ENCODE peak calls at places on chromosomes 12 and 14, in four cellular contexts. One of them, this sample, is unnamed.

GRCh38 chr12:65748332-65748731 is 76.0 kb upstream of the HMGA2 start:
- DNase-seq in fibroblast of pulmonary artery: no peak
- DNase-seq in GM12865: no peak
- DNase-seq in astrocyte of the spinal cord: no peak
- DNase-seq in this sample: no peak

GRCh38 chr12:64701283-64701682 is 57.9 kb downstream of the GNS start:
- DNase-seq in fibroblast of pulmonary artery: no peak
- DNase-seq in GM12865: no peak
- DNase-seq in astrocyte of the spinal cord: no peak
- DNase-seq in this sample: no peak

GRCh38 chr12:114213055-114213561 is 192.8 kb downstream of the TBX5 start:
- DNase-seq in fibroblast of pulmonary artery: no peak
- DNase-seq in GM12865: no peak
- DNase-seq in astrocyte of the spinal cord: no peak
- DNase-seq in this sample: no peak

GRCh38 chr12:18868673-18869072 is 130.8 kb downstream of the CAPZA3 start:
- DNase-seq in fibroblast of pulmonary artery: peak; percentile 42
- DNase-seq in GM12865: no peak
- DNase-seq in astrocyte of the spinal cord: peak; percentile 43
- DNase-seq in this sample: peak; percentile 8

GRCh38 chr14:45085004-45085403 is 1.1 kb downstream of the PRPF39 start:
- DNase-seq in fibroblast of pulmonary artery: peak; percentile 36
- DNase-seq in GM12865: peak; percentile 23
- DNase-seq in astrocyte of the spinal cord: peak; percentile 31
- DNase-seq in this sample: no peak

GRCh38 chr12:19829100-19829853 is 390.0 kb downstream of the AEBP2 start:
- DNase-seq in fibroblast of pulmonary artery: no peak
- DNase-seq in GM12865: peak; percentile 16
- DNase-seq in astrocyte of the spinal cord: no peak
- DNase-seq in this sample: no peak

GRCh38 chr12:75944097-75944904 is 87.3 kb downstream of the PHLDA1 start:
- DNase-seq in fibroblast of pulmonary artery: peak; percentile 92
- DNase-seq in GM12865: peak; percentile 70
- DNase-seq in astrocyte of the spinal cord: peak; percentile 93
- DNase-seq in this sample: peak; percentile 68

GRCh38 chr12:53049582-53050318 is at the start of gene TNS2:
- DNase-seq in fibroblast of pulmonary artery: peak; percentile 81
- DNase-seq in GM12865: no peak
- DNase-seq in astrocyte of the spinal cord: no peak
- DNase-seq in this sample: peak; percentile 89

GRCh38 chr14:61530296-61530695 is 165.0 kb upstream of the HIF1A start:
- DNase-seq in fibroblast of pulmonary artery: no peak
- DNase-seq in GM12865: no peak
- DNase-seq in astrocyte of the spinal cord: no peak
- DNase-seq in this sample: no peak

GRCh38 chr14:90558983-90559590 is 162.3 kb downstream of the CALM1 start:
- DNase-seq in fibroblast of pulmonary artery: no peak
- DNase-seq in GM12865: no peak
- DNase-seq in astrocyte of the spinal cord: no peak
- DNase-seq in this sample: no peak

GRCh38 chr12:10672231-10672868 is 1.5 kb downstream of the STYK1 start:
- DNase-seq in fibroblast of pulmonary artery: no peak
- DNase-seq in GM12865: no peak
- DNase-seq in astrocyte of the spinal cord: no peak
- DNase-seq in this sample: no peak

GRCh38 chr14:91153360-91153759 is 39.5 kb downstream of the DGLUCY start:
- DNase-seq in fibroblast of pulmonary artery: no peak
- DNase-seq in GM12865: no peak
- DNase-seq in astrocyte of the spinal cord: no peak
- DNase-seq in this sample: no peak

GRCh38 chr14:96246535-96246839 is 9.5 kb upstream of the BDKRB1 start:
- DNase-seq in fibroblast of pulmonary artery: peak; percentile 93
- DNase-seq in GM12865: no peak
- DNase-seq in astrocyte of the spinal cord: peak; percentile 84
- DNase-seq in this sample: peak; percentile 99

GRCh38 chr12:27931390-27931789 is 41.1 kb downstream of the PTHLH start:
- DNase-seq in fibroblast of pulmonary artery: no peak
- DNase-seq in GM12865: peak; percentile 38
- DNase-seq in astrocyte of the spinal cord: no peak
- DNase-seq in this sample: no peak

GRCh38 chr14:68270342-68270741 is 450.8 kb downstream of the RAD51B start:
- DNase-seq in fibroblast of pulmonary artery: no peak
- DNase-seq in GM12865: no peak
- DNase-seq in astrocyte of the spinal cord: no peak
- DNase-seq in this sample: no peak

GRCh38 chr14:68266998-68267397 is 447.4 kb downstream of the RAD51B start:
- DNase-seq in fibroblast of pulmonary artery: no peak
- DNase-seq in GM12865: peak; percentile 63
- DNase-seq in astrocyte of the spinal cord: no peak
- DNase-seq in this sample: no peak

GRCh38 chr14:68269136-68269535 is 449.6 kb downstream of the RAD51B start:
- DNase-seq in fibroblast of pulmonary artery: no peak
- DNase-seq in GM12865: no peak
- DNase-seq in astrocyte of the spinal cord: peak; percentile 22
- DNase-seq in this sample: no peak

GRCh38 chr14:68268719-68269118 is 449.1 kb downstream of the RAD51B start:
- DNase-seq in fibroblast of pulmonary artery: no peak
- DNase-seq in GM12865: peak; percentile 49
- DNase-seq in astrocyte of the spinal cord: peak; percentile 44
- DNase-seq in this sample: no peak

DNA sequence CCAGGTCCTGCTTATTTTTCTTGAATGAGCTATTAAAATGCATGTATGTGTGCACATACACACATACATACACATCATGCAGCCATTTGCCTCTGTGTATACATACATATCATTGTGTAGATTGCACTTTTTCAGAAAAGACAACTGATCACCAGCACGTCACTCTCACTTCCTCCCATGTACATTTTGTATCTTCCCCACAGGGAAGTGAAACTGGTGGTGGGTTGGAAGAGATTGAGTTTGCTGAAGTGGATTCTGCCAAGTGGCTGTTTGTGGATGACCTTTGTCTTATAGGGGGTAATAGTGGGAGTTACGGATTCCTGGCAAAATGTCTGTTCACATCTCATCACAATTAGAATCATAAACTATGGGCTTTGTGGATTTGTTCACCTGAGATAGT is 448.6 kb downstream of the RAD51B start:
- DNase-seq in fibroblast of pulmonary artery: no peak
- DNase-seq in GM12865: peak; percentile 89
- DNase-seq in astrocyte of the spinal cord: no peak
- DNase-seq in this sample: no peak
- TF ChIP-seq CTCF in fibroblast of pulmonary artery: no peak
- TF ChIP-seq CTCF in GM12865: no peak
- TF ChIP-seq CTCF in astrocyte of the spinal cord: no peak
- TF ChIP-seq CTCF in this sample: no peak

GRCh38 chr12:124457287-124458219 is 109.9 kb downstream of the NCOR2 start:
- DNase-seq in fibroblast of pulmonary artery: peak; percentile 67
- DNase-seq in GM12865: peak; percentile 68
- DNase-seq in astrocyte of the spinal cord: peak; percentile 19
- DNase-seq in this sample: peak; percentile 78
- H3K4me3 ChIP-seq in fibroblast of pulmonary artery: no peak overlapping the region
- H3K4me3 ChIP-seq in GM12865: peak overlapping the region; percentile 65
- H3K4me3 ChIP-seq in astrocyte of the spinal cord: no peak overlapping the region
- H3K4me3 ChIP-seq in this sample: peak overlapping the region; percentile 51

DNA sequence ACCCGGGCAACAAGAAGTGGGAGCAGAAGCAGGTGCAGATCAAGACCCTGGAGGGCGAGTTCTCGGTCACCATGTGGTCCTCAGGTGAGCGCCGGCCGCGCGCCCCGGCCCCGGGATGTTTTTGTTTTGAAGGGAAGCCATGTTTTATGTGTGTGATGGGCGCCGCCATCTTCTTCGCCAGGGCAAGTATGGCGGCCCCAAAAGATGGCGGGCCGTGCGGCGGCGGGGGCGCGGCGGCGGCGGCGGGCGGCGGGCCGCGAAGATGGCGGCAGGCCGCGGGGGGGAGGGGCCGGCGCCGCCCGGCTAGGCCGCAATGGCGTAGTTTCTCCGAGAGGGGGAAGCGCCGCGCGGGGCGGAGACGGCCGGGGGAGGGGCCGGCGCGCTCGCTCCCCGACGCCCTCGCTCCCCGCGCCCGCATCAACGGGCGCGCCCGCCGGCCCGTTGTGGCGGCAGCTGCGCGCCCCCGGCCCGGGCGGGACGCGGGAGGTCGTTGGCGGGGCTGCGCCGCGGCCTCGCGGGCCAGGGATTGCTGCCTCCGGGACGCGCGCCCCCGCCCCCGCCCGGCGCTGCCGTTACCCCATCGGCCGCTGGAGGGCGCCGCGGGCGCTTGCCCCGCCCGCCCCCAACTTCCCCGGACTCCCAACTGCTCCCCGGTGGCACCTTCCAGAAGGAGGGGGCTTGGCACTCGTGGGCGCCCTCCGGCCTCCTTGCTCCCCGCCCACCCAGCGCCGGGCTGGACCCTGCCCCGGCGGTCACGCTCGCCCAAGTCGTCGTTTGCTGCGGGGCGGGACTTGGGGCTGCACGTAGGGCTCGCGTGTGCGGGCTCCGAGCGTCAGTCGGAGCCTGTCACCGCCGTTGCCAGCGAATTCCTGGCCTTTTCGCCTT is 1.1 kb downstream of the YY1 start:
- DNase-seq in fibroblast of pulmonary artery: peak; percentile 96
- DNase-seq in GM12865: peak; percentile 91
- DNase-seq in astrocyte of the spinal cord: peak; percentile 93
- DNase-seq in this sample: peak; percentile 93
- TF ChIP-seq CTCF in fibroblast of pulmonary artery: peak; percentile 13
- TF ChIP-seq CTCF in GM12865: peak; percentile 75
- TF ChIP-seq CTCF in astrocyte of the spinal cord: peak; percentile 54
- TF ChIP-seq CTCF in this sample: peak; percentile 25

GRCh38 chr12:44379827-44380226 is 496.3 kb downstream of the NELL2 start:
- DNase-seq in fibroblast of pulmonary artery: no peak
- DNase-seq in GM12865: no peak
- DNase-seq in astrocyte of the spinal cord: no peak
- DNase-seq in this sample: no peak
- H3K4me3 ChIP-seq in fibroblast of pulmonary artery: no peak overlapping the region
- H3K4me3 ChIP-seq in GM12865: no peak overlapping the region
- H3K4me3 ChIP-seq in astrocyte of the spinal cord: no peak overlapping the region
- H3K4me3 ChIP-seq in this sample: no peak overlapping the region

DNA sequence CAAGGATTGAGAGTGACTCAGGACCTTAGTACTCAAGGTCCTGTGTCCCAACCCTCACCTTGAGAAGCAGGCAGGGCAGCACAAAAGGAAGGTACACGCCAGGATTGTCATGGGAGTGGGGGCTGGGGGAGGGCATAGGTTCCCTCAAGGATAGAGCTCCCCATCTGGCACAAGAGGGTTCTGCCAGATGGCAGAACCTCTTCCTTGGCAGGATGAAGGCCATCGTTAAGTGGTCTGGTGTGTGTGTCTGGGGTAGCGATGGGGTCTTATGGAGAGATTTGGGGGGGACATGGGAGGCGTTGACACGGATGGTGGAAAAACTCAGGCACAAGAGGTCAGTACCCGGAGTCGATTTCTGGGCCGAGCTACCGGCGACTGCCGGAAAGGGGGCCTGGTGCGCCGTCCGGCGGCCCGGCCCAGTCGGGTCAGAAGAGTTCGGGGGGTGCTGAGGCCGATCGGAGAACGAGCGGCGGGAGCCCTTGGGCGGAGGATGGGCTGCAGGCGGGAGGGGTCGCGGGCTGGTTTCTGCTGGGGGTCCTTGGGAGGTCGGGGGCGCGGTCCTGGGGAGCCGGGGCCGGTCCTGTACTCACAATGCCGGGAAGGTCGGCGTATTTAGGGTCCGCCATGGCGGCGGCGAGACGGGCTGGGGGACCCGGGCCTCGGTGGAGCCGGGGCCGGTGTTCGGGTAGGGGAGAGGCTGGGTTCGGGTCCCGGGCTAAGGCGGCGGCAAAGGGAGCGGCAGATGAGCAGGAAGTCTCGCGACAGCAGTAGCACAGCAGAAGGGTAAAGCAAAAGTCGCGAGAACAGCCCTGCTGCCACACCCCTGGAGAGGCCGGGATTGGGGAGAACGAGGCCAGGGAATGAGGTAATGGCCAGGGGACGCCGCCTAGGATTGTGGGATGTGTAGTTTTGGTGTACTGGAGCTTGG is at the start of gene DCTN2:
- DNase-seq in fibroblast of pulmonary artery: peak; percentile 98
- DNase-seq in GM12865: peak; percentile 98
- DNase-seq in astrocyte of the spinal cord: peak; percentile 95
- DNase-seq in this sample: peak; percentile 97
- TF ChIP-seq CTCF in fibroblast of pulmonary artery: no peak
- TF ChIP-seq CTCF in GM12865: no peak
- TF ChIP-seq CTCF in astrocyte of the spinal cord: peak; percentile 15
- TF ChIP-seq CTCF in this sample: no peak

GRCh38 chr14:102663031-102663430 is 70.6 kb downstream of the RCOR1 start:
- DNase-seq in fibroblast of pulmonary artery: peak; percentile 44
- DNase-seq in GM12865: no peak
- DNase-seq in astrocyte of the spinal cord: no peak
- DNase-seq in this sample: no peak
- H3K4me3 ChIP-seq in fibroblast of pulmonary artery: no peak overlapping the region
- H3K4me3 ChIP-seq in GM12865: no peak overlapping the region
- H3K4me3 ChIP-seq in astrocyte of the spinal cord: no peak overlapping the region
- H3K4me3 ChIP-seq in this sample: no peak overlapping the region

DNA sequence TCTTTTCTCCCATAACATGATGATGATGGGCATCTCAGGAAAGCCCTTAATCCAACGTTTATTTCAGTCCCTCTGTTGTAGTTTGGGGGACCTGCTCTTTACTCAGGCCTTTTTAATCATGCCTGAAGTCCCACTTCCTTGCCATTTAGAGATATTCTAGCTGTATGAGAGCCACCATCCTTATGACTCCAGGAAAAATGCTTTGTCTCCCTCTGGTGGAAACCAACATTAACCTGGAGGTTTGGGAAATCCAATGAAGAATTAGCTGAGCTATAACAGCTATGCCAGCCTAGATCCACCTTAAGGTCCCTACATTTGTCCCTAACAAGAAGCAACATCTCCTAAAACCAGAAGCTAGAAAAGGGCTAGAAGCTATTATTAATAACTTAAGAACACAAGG is 1399.1 kb downstream of the LRFN5 start:
- DNase-seq in fibroblast of pulmonary artery: peak; percentile 42
- DNase-seq in GM12865: no peak
- DNase-seq in astrocyte of the spinal cord: peak; percentile 9
- DNase-seq in this sample: peak; percentile 11
- TF ChIP-seq CTCF in fibroblast of pulmonary artery: peak; percentile 40
- TF ChIP-seq CTCF in GM12865: no peak
- TF ChIP-seq CTCF in astrocyte of the spinal cord: peak; percentile 27
- TF ChIP-seq CTCF in this sample: no peak

GRCh38 chr12:57940052-57940914 is 1.1 kb upstream of the ATP23 start:
- DNase-seq in fibroblast of pulmonary artery: no peak
- DNase-seq in GM12865: no peak
- DNase-seq in astrocyte of the spinal cord: no peak
- DNase-seq in this sample: no peak
- H3K4me3 ChIP-seq in fibroblast of pulmonary artery: peak overlapping the region; percentile 57
- H3K4me3 ChIP-seq in GM12865: peak overlapping the region; percentile 78
- H3K4me3 ChIP-seq in astrocyte of the spinal cord: peak overlapping the region; percentile 61
- H3K4me3 ChIP-seq in this sample: peak overlapping the region; percentile 76